ENCODE peak calls at places on chromosomes 3 and 15, in eight cellular contexts. D is HepG2, A is H1, P is transverse colon, W is stomach, Z is SK-N-SH, O is GM12878, R is esophagus muscularis mucosa. V is an unnamed sample.

GRCh38 chr15:77495806-77496589 is 75.3 kb downstream of the HMG20A start:
- DNase-seq in P (no peak), R (no peak), Z (no peak), A (no peak), W (no peak), D (no peak), O (no peak), V (no peak)

GRCh38 chr3:177420643-177421042 is 223.4 kb upstream of the TBL1XR1 start:
- DNase-seq in O (no peak), Z (peak; percentile 18), R (no peak), D (no peak), P (no peak), W (no peak), A (no peak), V (no peak)

GRCh38 chr15:53759333-53759975 is at the start of gene WDR72:
- DNase-seq in P (peak; percentile 17), D (no peak), A (no peak), W (no peak), O (no peak), Z (peak; percentile 52), R (no peak), V (no peak)

GRCh38 chr15:75902129-75902557 is 1.5 kb upstream of the FBXO22 start:
- DNase-seq in W (no peak), O (no peak), D (no peak), R (no peak), P (no peak), A (no peak), Z (peak; percentile 16), V (no peak)

GRCh38 chr15:74245342-74245931 is 9.3 kb downstream of the CCDC33 start:
- DNase-seq in P (no peak), R (no peak), A (no peak), Z (peak; percentile 94), W (no peak), O (no peak), D (no peak), V (no peak)

GRCh38 chr15:71279757-71280141 is 164.5 kb downstream of the THSD4 start:
- DNase-seq in O (no peak), Z (no peak), A (no peak), R (no peak), P (no peak), W (peak; percentile 30), D (no peak), V (no peak)

GRCh38 chr15:28113426-28114113 is 14.5 kb upstream of the OCA2 start:
- DNase-seq in O (no peak), A (no peak), P (no peak), D (no peak), Z (no peak), R (no peak), W (no peak), V (peak; percentile 24)

GRCh38 chr3:109977903-109978302 is 640.6 kb upstream of the DPPA4 start:
- DNase-seq in A (no peak), W (no peak), D (no peak), P (no peak), Z (no peak), O (no peak), R (no peak), V (no peak)

GRCh38 chr15:57547243-57547755 is 44.4 kb upstream of the MYZAP start:
- DNase-seq in R (no peak), W (no peak), P (no peak), O (no peak), D (no peak), Z (no peak), A (no peak), V (no peak)

GRCh38 chr15:71440479-71441071 is 325.3 kb downstream of the THSD4 start:
- DNase-seq in W (no peak), D (peak; percentile 27), P (no peak), Z (peak; percentile 48), A (no peak), O (peak; percentile 23), R (no peak), V (no peak)

GRCh38 chr15:92082217-92082843 is 228.8 kb downstream of the SLCO3A1 start:
- DNase-seq in O (no peak), A (peak; percentile 62), R (no peak), Z (peak; percentile 71), W (peak; percentile 54), D (peak; percentile 21), P (peak; percentile 64), V (no peak)

GRCh38 chr15:40308844-40309189 is 1.1 kb upstream of the PLCB2 start:
- DNase-seq in W (no peak), P (peak; percentile 34), O (no peak), A (no peak), D (no peak), Z (no peak), R (no peak), V (no peak)

GRCh38 chr3:179037361-179037760 is 34.2 kb downstream of the ZMAT3 start:
- DNase-seq in O (no peak), A (no peak), Z (no peak), W (no peak), R (no peak), D (no peak), P (peak; percentile 28), V (no peak)

GRCh38 chr15:41465822-41466421 is 27.8 kb upstream of the ITPKA start:
- DNase-seq in O (no peak), P (no peak), Z (peak; percentile 62), A (no peak), R (no peak), W (no peak), D (peak; percentile 50), V (no peak)

GRCh38 chr3:54856271-54856670 is 71.6 kb downstream of the LRTM1 start:
- DNase-seq in W (no peak), P (no peak), A (no peak), O (no peak), Z (no peak), D (no peak), R (no peak), V (no peak)

GRCh38 chr3:170506556-170506955 is 79.3 kb downstream of the SLC7A14 start:
- DNase-seq in P (no peak), A (no peak), W (no peak), O (no peak), D (peak; percentile 52), Z (no peak), R (no peak), V (no peak)

GRCh38 chr3:72270072-72270611 is 485.2 kb upstream of the PROK2 start:
- DNase-seq in W (peak; percentile 75), Z (no peak), A (no peak), P (peak; percentile 84), O (no peak), D (peak; percentile 87), R (peak; percentile 97), V (peak; percentile 95)

GRCh38 chr3:72270730-72271129 is 485.8 kb upstream of the PROK2 start:
- DNase-seq in R (no peak), Z (no peak), W (no peak), A (no peak), O (no peak), P (no peak), D (no peak), V (no peak)

GRCh38 chr3:72272356-72272755 is 487.4 kb upstream of the PROK2 start:
- DNase-seq in Z (no peak), O (no peak), P (no peak), W (no peak), D (no peak), A (no peak), R (no peak), V (no peak)

GRCh38 chr3:72271923-72272322 is 487.0 kb upstream of the PROK2 start:
- DNase-seq in Z (no peak), W (no peak), A (no peak), P (no peak), O (no peak), R (no peak), D (no peak), V (no peak)

GRCh38 chr3:72271215-72271614 is 486.3 kb upstream of the PROK2 start:
- DNase-seq in P (no peak), O (no peak), R (no peak), Z (no peak), W (no peak), D (no peak), A (no peak), V (no peak)
- TF ChIP-seq POLR2AphosphoS5 in P (no peak), O (no peak), R (peak; percentile 17), Z (no peak), W (no peak), D (no peak), A (no peak), V (no peak)

GRCh38 chr3:87276484-87276883 is at the start of gene POU1F1:
- DNase-seq in Z (no peak), P (no peak), W (no peak), R (no peak), D (no peak), O (no peak), A (no peak), V (no peak)

GRCh38 chr3:87270908-87271727 is 5.3 kb downstream of the POU1F1 start:
- DNase-seq in A (no peak), R (no peak), D (no peak), P (no peak), Z (no peak), O (no peak), W (no peak), V (no peak)

GRCh38 chr3:87269723-87270122 is 6.7 kb downstream of the POU1F1 start:
- DNase-seq in P (no peak), R (no peak), W (no peak), Z (no peak), D (no peak), A (no peak), O (no peak), V (no peak)

GRCh38 chr3:87268646-87269211 is 7.7 kb downstream of the POU1F1 start:
- DNase-seq in W (no peak), R (no peak), P (no peak), D (no peak), A (no peak), O (no peak), Z (no peak), V (no peak)

DNA sequence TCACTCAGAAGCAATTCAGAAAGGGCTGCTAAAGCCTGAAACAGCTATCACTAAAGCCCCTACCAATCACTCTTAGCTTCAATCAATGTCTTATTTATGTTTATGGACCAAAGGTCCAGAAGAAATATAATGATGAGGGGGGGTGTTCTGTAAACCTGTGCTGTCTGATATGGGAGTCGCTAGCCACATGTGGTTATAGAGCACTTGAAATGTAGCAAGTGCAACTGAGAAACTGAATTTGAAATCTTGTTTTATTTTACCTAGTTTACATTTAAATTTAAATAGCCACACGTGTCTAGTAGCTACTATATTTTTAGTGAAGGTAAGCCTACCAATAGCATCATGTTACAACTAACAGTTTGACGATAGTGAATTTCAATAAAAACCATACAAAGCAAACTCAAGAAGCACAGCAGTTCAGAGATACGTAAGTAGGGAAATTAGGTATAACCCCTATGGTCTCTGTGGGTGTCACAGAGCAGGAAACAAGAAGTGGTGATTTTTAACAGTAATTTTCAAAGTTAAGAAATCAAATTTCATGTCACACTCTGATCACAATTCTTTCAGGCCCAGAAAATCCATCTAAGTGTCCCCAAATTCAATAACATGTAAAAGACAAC is 3.6 kb downstream of the POU1F1 start:
- DNase-seq in P (no peak), O (no peak), R (no peak), W (no peak), Z (no peak), D (no peak), A (no peak), V (no peak)
- TF ChIP-seq EP300 in P (no peak), O (no peak), R (no peak), W (no peak), Z (no peak), D (no peak), A (no peak), V (no peak)

GRCh38 chr3:149575213-149575961 is 82.4 kb downstream of the WWTR1 start:
- DNase-seq in P (no peak), Z (no peak), O (no peak), R (no peak), W (no peak), A (no peak), D (peak; percentile 57), V (peak; percentile 71)
- H3K4me3 ChIP-seq in P (no peak overlapping the region), Z (no peak overlapping the region), O (no peak overlapping the region), R (peak overlapping the region; percentile 16), W (no peak overlapping the region), A (no peak overlapping the region), D (no peak overlapping the region), V (no peak overlapping the region)

GRCh38 chr3:46393554-46394434 is 13.1 kb downstream of the CCR5AS start:
- DNase-seq in R (no peak), D (no peak), Z (no peak), P (no peak), W (no peak), A (no peak), O (no peak), V (no peak)
- TF ChIP-seq POLR2AphosphoS5 in R (no peak), D (no peak), Z (no peak), P (no peak), W (no peak), A (no peak), O (no peak), V (no peak)